ENCODE peak calls at places on chromosomes 6 and 20, in nine cellular contexts. I is GM12878, F is neural progenitor cell, X is pancreas, R is GM23338, L is PC-9, J is IMR-90, E is tibial artery, Z is fibroblast of lung. D is an unnamed sample.

GRCh38 chr6:3738381-3739131 is 13.0 kb downstream of the PXDC1 start:
- DNase-seq in R (no peak), L (no peak), E (peak; percentile 64), F (no peak), J (no peak), Z (no peak), I (no peak), X (no peak), D (no peak)

GRCh38 chr6:113102761-113103160 is 754.4 kb upstream of the MARCKS start:
- DNase-seq in R (no peak), X (no peak), J (peak; percentile 64), F (no peak), I (no peak), Z (peak; percentile 39), E (no peak), L (no peak), D (no peak)

GRCh38 chr20:41573955-41574354 is 44.2 kb downstream of the CHD6 start:
- DNase-seq in J (no peak), I (no peak), X (no peak), F (no peak), R (no peak), Z (no peak), E (no peak), L (no peak), D (no peak)

GRCh38 chr6:95978230-95978629 is 37.5 kb upstream of the FUT9 start:
- DNase-seq in E (no peak), F (no peak), Z (no peak), I (no peak), J (no peak), L (peak; percentile 90), X (no peak), R (no peak), D (no peak)

GRCh38 chr20:50295762-50296449 is 105.3 kb downstream of the CEBPB start:
- DNase-seq in J (no peak), R (no peak), I (no peak), X (no peak), E (no peak), L (no peak), Z (no peak), F (no peak), D (no peak)

GRCh38 chr6:103783344-103783743 is 1076.4 kb downstream of the HACE1 start:
- DNase-seq in L (no peak), E (no peak), R (no peak), J (no peak), F (no peak), Z (no peak), X (peak; percentile 14), I (no peak), D (no peak)

GRCh38 chr6:83511901-83512681 is at the start of gene PRSS35:
- DNase-seq in J (peak; percentile 48), X (peak; percentile 50), Z (peak; percentile 60), I (no peak), F (peak; percentile 92), L (no peak), E (peak; percentile 77), R (peak; percentile 89), D (no peak)

GRCh38 chr6:19803331-19804330 is 33.5 kb upstream of the ID4 start:
- DNase-seq in E (no peak), F (peak; percentile 4), X (no peak), J (peak; percentile 19), R (no peak), I (no peak), Z (peak; percentile 55), L (no peak), D (no peak)

GRCh38 chr20:32806356-32806755 is 13.4 kb upstream of the MAPRE1 start:
- DNase-seq in Z (no peak), X (no peak), J (no peak), E (no peak), I (no peak), F (no peak), R (no peak), L (no peak), D (no peak)

GRCh38 chr6:134658596-134658995 is 291.3 kb downstream of the ALDH8A1 start:
- DNase-seq in L (no peak), J (peak; percentile 46), Z (peak; percentile 17), I (no peak), R (no peak), X (no peak), F (no peak), E (no peak), D (no peak)

GRCh38 chr20:51444922-51445438 is 97.5 kb downstream of the NFATC2 start:
- DNase-seq in L (no peak), X (no peak), Z (no peak), I (no peak), J (no peak), E (no peak), F (no peak), R (no peak), D (no peak)

GRCh38 chr6:55617272-55617671 is 38.3 kb upstream of the HMGCLL1 start:
- DNase-seq in X (peak; percentile 21), Z (peak; percentile 65), I (no peak), J (peak; percentile 56), F (peak; percentile 54), R (peak; percentile 72), L (no peak), E (no peak), D (no peak)

DNA sequence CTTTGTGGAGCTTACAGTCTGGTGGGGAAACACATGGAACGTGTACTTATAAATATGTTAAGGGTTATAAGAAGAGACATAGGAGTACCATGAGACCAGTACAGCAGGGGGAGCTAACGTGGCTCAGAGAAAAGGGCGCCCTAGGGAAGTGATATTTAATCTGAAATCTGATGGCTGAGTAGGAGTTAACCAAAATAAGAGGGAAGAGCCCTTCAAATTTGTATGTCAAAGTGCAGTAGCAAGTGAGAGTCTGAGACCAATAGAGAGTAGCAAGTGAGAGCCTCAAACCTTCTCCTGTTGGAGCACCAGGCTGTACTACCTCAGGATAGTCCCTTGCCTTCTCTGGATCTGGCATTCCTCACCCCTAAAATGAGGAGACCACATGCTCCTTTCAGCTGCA is 6.1 kb upstream of the PKIG start:
- DNase-seq in I (no peak), L (peak; percentile 42), J (peak; percentile 67), R (peak; percentile 40), E (no peak), X (no peak), F (no peak), Z (peak; percentile 81), D (no peak)
- TF ChIP-seq CTCF in I (peak; percentile 59), L (peak; percentile 30), J (peak; percentile 49), R (peak; percentile 42), E (peak; percentile 21), X (no peak), F (peak; percentile 21), Z (peak; percentile 35), D (no peak)

DNA sequence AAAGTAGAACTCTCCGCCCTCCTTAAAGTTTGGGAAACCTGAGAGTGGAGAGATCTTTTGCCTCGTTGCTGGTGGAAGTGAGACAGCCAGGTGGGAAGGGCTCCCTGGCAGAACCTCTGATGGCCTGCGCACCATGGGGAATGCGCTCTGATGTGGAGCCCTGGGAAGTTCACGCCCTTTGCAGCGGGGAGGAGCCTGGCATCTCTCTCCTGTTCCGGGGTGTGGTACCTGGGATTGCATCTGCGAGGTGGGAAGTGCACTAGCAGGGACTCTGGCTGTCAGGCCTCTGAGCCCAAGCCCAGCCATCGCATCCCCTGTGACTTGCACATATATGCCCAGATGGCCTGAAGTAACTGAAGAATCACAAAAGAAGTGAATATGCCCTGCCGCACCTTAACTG is 159.8 kb downstream of the AKAP7 start:
- DNase-seq in Z (no peak), E (no peak), R (peak; percentile 68), X (no peak), I (no peak), J (no peak), L (no peak), F (no peak), D (no peak)
- H3K4me3 ChIP-seq in Z (no peak overlapping the region), E (no peak overlapping the region), R (peak overlapping the region; percentile 49), X (no peak overlapping the region), I (no peak overlapping the region), J (no peak overlapping the region), L (no peak overlapping the region), F (no peak overlapping the region), D (no peak overlapping the region)

GRCh38 chr20:58664883-58665282 is 13.8 kb downstream of the STX16 start:
- DNase-seq in E (no peak), L (no peak), X (no peak), Z (no peak), J (no peak), R (no peak), I (no peak), F (no peak), D (no peak)
- H3K4me1 ChIP-seq in E (no peaks in the 10 kb centered on the region), L (no peaks in the 10 kb centered on the region), X (no peaks in the 10 kb centered on the region), Z (no peaks in the 10 kb centered on the region), J (peaks cover 2% of the 10 kb centered on the region), R (peaks cover 53% of the 10 kb centered on the region), I (peaks cover 14% of the 10 kb centered on the region), F (peaks cover 12% of the 10 kb centered on the region), D (peaks cover 34% of the 10 kb centered on the region)

GRCh38 chr6:152233547-152234320 is 403.4 kb downstream of the SYNE1 start:
- DNase-seq in F (no peak), I (no peak), Z (no peak), L (no peak), X (no peak), R (no peak), J (no peak), E (no peak), D (no peak)

GRCh38 chr6:152236370-152237097 is 400.6 kb downstream of the SYNE1 start:
- DNase-seq in L (no peak), X (no peak), F (no peak), J (no peak), R (no peak), Z (no peak), E (no peak), I (no peak), D (no peak)

GRCh38 chr6:152229330-152229729 is 407.8 kb downstream of the SYNE1 start:
- DNase-seq in R (no peak), L (no peak), F (no peak), Z (no peak), X (no peak), I (no peak), J (no peak), E (no peak), D (no peak)

DNA sequence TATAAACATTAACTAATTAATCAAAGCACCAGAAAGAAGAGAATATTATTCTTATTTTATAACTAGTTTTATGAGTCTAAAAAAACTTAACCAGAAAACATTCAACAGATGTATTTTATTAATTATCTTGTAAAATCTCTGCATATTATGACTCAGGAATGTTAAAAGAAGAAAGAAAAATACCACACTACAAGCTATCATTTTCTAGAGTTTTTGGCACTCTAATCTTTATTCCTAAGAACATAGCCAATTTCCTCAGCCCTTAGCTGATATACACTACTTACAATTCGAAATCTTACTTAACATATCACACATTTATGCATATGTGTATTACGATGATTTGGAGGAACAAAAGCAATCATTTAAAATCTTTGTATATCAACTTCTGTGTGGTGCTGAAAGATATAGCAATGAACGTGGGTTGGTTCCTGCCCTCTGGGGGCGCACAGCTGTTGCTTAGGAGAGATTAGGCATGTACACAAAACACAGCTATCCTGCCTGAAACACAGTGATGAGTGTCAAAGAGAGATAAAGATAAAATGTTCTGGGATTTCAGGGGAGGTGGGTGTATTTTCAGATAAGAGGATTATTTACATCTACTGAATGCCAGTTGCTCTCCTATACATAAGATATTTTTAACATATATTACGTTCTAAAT is 404.5 kb downstream of the SYNE1 start:
- DNase-seq in F (no peak), J (peak; percentile 67), R (no peak), E (no peak), L (no peak), X (no peak), I (no peak), Z (peak; percentile 15), D (no peak)
- TF ChIP-seq CTCF in F (no peak), J (peak; percentile 17), R (no peak), E (no peak), L (no peak), X (no peak), I (no peak), Z (no peak), D (no peak)